ENCODE peak calls at places on chromosomes 11 and 22, in four cellular contexts. C, R, S and G are unnamed samples.

GRCh38 chr11:123300874-123301695 is 106.0 kb upstream of the CLMP start:
- DNase-seq in C (no peak), R (peak; percentile 13), S (peak; percentile 6), G (no peak)

GRCh38 chr11:119052163-119052814 is 4.7 kb downstream of the HYOU1 start:
- DNase-seq in C (no peak), R (no peak), S (no peak), G (no peak)

GRCh38 chr11:32809313-32809712 is 14.9 kb upstream of the CCDC73 start:
- DNase-seq in C (peak; percentile 45), R (peak; percentile 84), S (peak; percentile 73), G (peak; percentile 80)

GRCh38 chr11:859394-860131 is 16.9 kb downstream of the TSPAN4 start:
- DNase-seq in C (no peak), R (peak; percentile 70), S (peak; percentile 62), G (no peak)

GRCh38 chr11:102317099-102317767 is at the start of gene BIRC3:
- DNase-seq in C (peak; percentile 78), R (peak; percentile 97), S (peak; percentile 78), G (peak; percentile 64)

GRCh38 chr11:1570896-1571759 is 943 bp downstream of the DUSP8 start:
- DNase-seq in C (no peak), R (no peak), S (no peak), G (no peak)

GRCh38 chr11:87926250-87926970 is 248.8 kb downstream of the RAB38 start:
- DNase-seq in C (no peak), R (peak; percentile 29), S (no peak), G (no peak)

GRCh38 chr22:46563381-46564083 is 26.1 kb upstream of the CELSR1 start:
- DNase-seq in C (peak; percentile 64), R (peak; percentile 68), S (peak; percentile 79), G (peak; percentile 82)

GRCh38 chr22:43826142-43827093 is 14.3 kb upstream of the EFCAB6 start:
- DNase-seq in C (no peak), R (peak; percentile 46), S (no peak), G (no peak)

GRCh38 chr11:68314886-68315580 is 2.6 kb downstream of the LRP5 start:
- DNase-seq in C (peak; percentile 96), R (peak; percentile 60), S (peak; percentile 72), G (no peak)

GRCh38 chr22:39818050-39818449 is 75.5 kb downstream of the ENTHD1 start:
- DNase-seq in C (no peak), R (no peak), S (peak; percentile 72), G (no peak)

GRCh38 chr11:16669799-16670415 is 68.5 kb upstream of the C11orf58 start:
- DNase-seq in C (peak; percentile 54), R (peak; percentile 47), S (no peak), G (peak; percentile 41)

GRCh38 chr22:35956850-35957249 is 71.8 kb downstream of the RBFOX2 start:
- DNase-seq in C (no peak), R (no peak), S (no peak), G (no peak)

GRCh38 chr11:12675951-12676711 is 1.9 kb downstream of the TEAD1 start:
- DNase-seq in C (no peak), R (no peak), S (no peak), G (no peak)

GRCh38 chr11:15106201-15106965 is 8.3 kb upstream of the INSC start:
- DNase-seq in C (no peak), R (no peak), S (peak; percentile 8), G (no peak)

GRCh38 chr22:23762866-23763578 is at the start of gene C22orf15:
- DNase-seq in C (no peak), R (no peak), S (peak; percentile 47), G (peak; percentile 65)

GRCh38 chr22:27581688-27582087 is 219.9 kb downstream of the MN1 start:
- DNase-seq in C (no peak), R (no peak), S (no peak), G (no peak)

GRCh38 chr11:131689049-131689925 is 318.9 kb downstream of the NTM start:
- DNase-seq in C (no peak), R (no peak), S (no peak), G (no peak)

GRCh38 chr11:117193130-117194020 is 5.8 kb upstream of the TAGLN start:
- DNase-seq in C (no peak), R (no peak), S (no peak), G (no peak)

GRCh38 chr11:132844956-132845355 is 687.3 kb downstream of the OPCML start:
- DNase-seq in C (no peak), R (no peak), S (no peak), G (no peak)

GRCh38 chr11:5252280-5253265 is 2.0 kb downstream of the HBG2 start:
- DNase-seq in C (no peak), R (no peak), S (peak; percentile 72), G (no peak)

GRCh38 chr11:128039140-128040021 is 548.0 kb downstream of the ETS1 start:
- DNase-seq in C (no peak), R (no peak), S (no peak), G (no peak)

GRCh38 chr11:28899706-28900105 is 791.5 kb downstream of the METTL15 start:
- DNase-seq in C (no peak), R (no peak), S (no peak), G (no peak)

GRCh38 chr11:112289588-112290461 is 29.2 kb upstream of the PLET1 start:
- DNase-seq in C (peak; percentile 21), R (peak; percentile 46), S (peak; percentile 82), G (peak; percentile 87)

GRCh38 chr11:122172352-122173073 is 56.5 kb upstream of the BLID start:
- DNase-seq in C (no peak), R (no peak), S (no peak), G (no peak)

GRCh38 chr11:69938206-69938605 is 119.0 kb upstream of the FGF3 start:
- DNase-seq in C (no peak), R (no peak), S (no peak), G (no peak)

GRCh38 chr11:72939031-72939430 is 124.8 kb downstream of the ATG16L2 start:
- DNase-seq in C (no peak), R (no peak), S (no peak), G (no peak)

GRCh38 chr11:29879560-29879959 is 137.3 kb downstream of the KCNA4 start:
- DNase-seq in C (no peak), R (no peak), S (no peak), G (no peak)

GRCh38 chr22:19604711-19605268 is 80.6 kb upstream of the CLDN5 start:
- DNase-seq in C (peak; percentile 27), R (no peak), S (peak; percentile 73), G (no peak)

GRCh38 chr11:75369846-75370245 is 18.4 kb upstream of the ARRB1 start:
- DNase-seq in C (no peak), R (no peak), S (no peak), G (no peak)

DNA sequence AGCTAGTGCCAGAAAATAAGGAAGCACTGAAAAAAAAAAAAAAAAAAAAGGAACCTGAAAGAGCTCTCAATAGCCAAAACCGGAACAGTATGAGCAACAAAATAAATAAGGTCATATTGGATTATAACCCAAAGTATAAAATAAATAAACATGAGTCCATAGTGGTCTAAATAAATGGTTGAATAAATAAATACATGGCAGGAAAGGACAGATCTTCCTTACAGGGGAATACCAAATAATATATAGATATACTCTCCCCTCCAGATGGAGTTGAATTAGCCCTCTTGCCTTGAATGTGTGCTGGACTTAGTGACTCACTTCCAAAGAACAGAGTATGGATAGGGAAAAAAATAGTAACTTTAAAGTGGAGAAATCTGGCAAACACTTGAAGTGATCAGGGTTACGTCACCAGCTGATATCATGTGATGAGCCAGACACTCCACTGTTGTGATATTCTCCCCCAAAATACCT is 14.3 kb upstream of the ARRB1 start:
- DNase-seq in C (no peak), R (peak; percentile 33), S (no peak), G (no peak)
- TF ChIP-seq HMGXB4 in C (no peak), R (no peak), S (no peak), G (no peak)

GRCh38 chr22:38431266-38432010 is 23.6 kb downstream of the KCNJ4 start:
- DNase-seq in C (peak; percentile 16), R (no peak), S (no peak), G (no peak)
- TF ChIP-seq HMGXB4 in C (no peak), R (no peak), S (no peak), G (no peak)

GRCh38 chr11:58135171-58135570 is 9.8 kb upstream of the OR9I1 start:
- DNase-seq in C (no peak), R (no peak), S (no peak), G (no peak)

GRCh38 chr11:58133329-58134076 is 8.2 kb upstream of the OR9I1 start:
- DNase-seq in C (no peak), R (no peak), S (no peak), G (no peak)

GRCh38 chr11:58134151-58134550 is 8.8 kb upstream of the OR9I1 start:
- DNase-seq in C (no peak), R (peak; percentile 12), S (no peak), G (no peak)
- TF ChIP-seq HMGXB4 in C (no peak), R (no peak), S (no peak), G (no peak)

GRCh38 chr22:48639021-48639795 is 1188.5 kb downstream of the BRD1 start:
- DNase-seq in C (no peak), R (no peak), S (no peak), G (no peak)

GRCh38 chr22:48639896-48640732 is 1187.6 kb downstream of the BRD1 start:
- DNase-seq in C (no peak), R (no peak), S (no peak), G (no peak)

GRCh38 chr22:48641906-48642475 is 1185.7 kb downstream of the BRD1 start:
- DNase-seq in C (no peak), R (no peak), S (no peak), G (no peak)

GRCh38 chr22:48642550-48642949 is 1185.1 kb downstream of the BRD1 start:
- DNase-seq in C (no peak), R (no peak), S (no peak), G (no peak)

DNA sequence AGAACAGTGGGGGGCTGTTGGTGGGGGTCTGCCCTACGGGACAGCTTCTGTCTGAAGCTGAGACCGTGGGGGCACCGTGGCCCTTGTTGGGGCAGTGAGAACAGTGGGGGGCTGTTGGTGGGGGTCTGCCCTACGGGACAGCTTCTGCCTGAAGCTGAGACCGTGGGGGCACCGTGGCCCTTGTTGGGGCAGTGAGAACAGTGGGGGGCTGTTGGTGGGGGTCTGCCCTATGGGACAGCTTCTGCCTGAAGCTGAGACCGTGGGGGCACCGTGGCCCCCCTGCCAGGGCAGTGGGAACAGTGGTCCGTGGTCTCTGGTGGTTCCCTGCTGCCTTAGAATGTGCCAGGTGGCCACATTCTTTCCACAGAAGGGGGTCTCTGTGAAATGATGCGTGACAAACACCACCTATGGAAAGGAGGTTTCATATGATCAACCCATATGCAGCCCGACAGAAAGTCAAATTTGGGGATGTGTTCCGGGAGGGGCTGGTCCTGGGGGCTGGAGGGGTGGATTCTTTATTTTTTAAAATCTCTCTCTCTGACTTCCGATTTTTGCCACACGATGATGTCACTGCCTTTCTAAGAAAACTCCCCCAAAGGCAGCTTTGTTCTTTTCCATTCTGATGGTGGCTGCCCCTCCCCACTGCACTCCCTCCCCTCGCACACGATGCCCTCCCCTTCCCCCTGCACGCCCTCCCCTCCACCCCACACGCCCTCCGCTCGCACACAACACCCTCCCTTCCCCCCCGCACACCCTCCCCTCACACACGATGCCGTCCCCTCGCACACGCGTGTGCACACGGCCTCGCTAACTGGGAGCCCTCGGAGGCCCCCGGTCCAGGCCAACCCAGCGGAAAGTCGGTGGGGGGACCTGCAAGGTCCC is 1186.5 kb downstream of the BRD1 start:
- DNase-seq in C (no peak), R (no peak), S (no peak), G (no peak)
- TF ChIP-seq HMGXB4 in C (no peak), R (no peak), S (no peak), G (no peak)